ENCODE peak calls at places on chromosomes 1 and 21, in seven cellular contexts. M is CD8-positive, alpha-beta memory T cell; B is endothelial cell of umbilical vein; T is BE2C; X is tibial nerve; L is astrocyte; H is cardiac muscle cell. A is an unnamed sample.

GRCh38 chr1:178874966-178875365 is 4.1 kb upstream of the ANGPTL1 start:
- DNase-seq in M (no peak), B (no peak), T (no peak), X (no peak), L (no peak), H (no peak), A (no peak)

GRCh38 chr1:60823151-60823550 is 259.2 kb upstream of the NFIA start:
- DNase-seq in M (no peak), B (no peak), T (no peak), X (no peak), L (no peak), H (no peak), A (no peak)

GRCh38 chr1:85134583-85135455 is 66.0 kb downstream of the SYDE2 start:
- DNase-seq in M (no peak), B (no peak), T (no peak), X (no peak), L (no peak), H (no peak), A (no peak)

GRCh38 chr1:108913105-108913948 is 36.5 kb downstream of the GPSM2 start:
- DNase-seq in M (no peak), B (peak; percentile 91), T (no peak), X (no peak), L (no peak), H (peak; percentile 5), A (no peak)

GRCh38 chr1:13228343-13228781 is 2.4 kb upstream of the PRAMEF18 start:
- DNase-seq in M (no peak), B (no peak), T (peak; percentile 37), X (no peak), L (no peak), H (no peak), A (peak; percentile 31)

GRCh38 chr1:30327370-30328099 is 395.9 kb downstream of the MATN1 start:
- DNase-seq in M (no peak), B (no peak), T (no peak), X (no peak), L (no peak), H (no peak), A (no peak)

GRCh38 chr1:240242601-240243144 is 151.0 kb downstream of the FMN2 start:
- DNase-seq in M (no peak), B (no peak), T (no peak), X (no peak), L (peak; percentile 75), H (no peak), A (peak; percentile 25)

GRCh38 chr1:8097077-8097799 is 71.1 kb upstream of the ERRFI1 start:
- DNase-seq in M (no peak), B (peak; percentile 94), T (no peak), X (no peak), L (peak; percentile 99), H (no peak), A (peak; percentile 51)

GRCh38 chr1:71834570-71835441 is 447.5 kb downstream of the NEGR1 start:
- DNase-seq in M (no peak), B (peak; percentile 38), T (peak; percentile 71), X (no peak), L (no peak), H (peak; percentile 12), A (no peak)

GRCh38 chr1:231964241-231964640 is 337.7 kb downstream of the DISC1 start:
- DNase-seq in M (no peak), B (no peak), T (no peak), X (no peak), L (no peak), H (no peak), A (no peak)

GRCh38 chr21:25296239-25296638 is 311.0 kb downstream of the MRPL39 start:
- DNase-seq in M (no peak), B (no peak), T (no peak), X (no peak), L (no peak), H (no peak), A (no peak)

GRCh38 chr1:224911217-224911616 is 18.3 kb upstream of the DNAH14 start:
- DNase-seq in M (no peak), B (no peak), T (no peak), X (no peak), L (no peak), H (no peak), A (no peak)

GRCh38 chr1:57638239-57638638 is 214.4 kb upstream of the DAB1 start:
- DNase-seq in M (no peak), B (no peak), T (no peak), X (no peak), L (no peak), H (no peak), A (no peak)

GRCh38 chr1:2019162-2019542 is at the start of gene GABRD:
- DNase-seq in M (no peak), B (no peak), T (no peak), X (no peak), L (no peak), H (peak; percentile 62), A (no peak)

GRCh38 chr1:193009501-193009900 is 49.7 kb downstream of the UCHL5 start:
- DNase-seq in M (no peak), B (no peak), T (no peak), X (no peak), L (no peak), H (no peak), A (no peak)

GRCh38 chr1:47578026-47578861 is 140.4 kb downstream of the FOXD2 start:
- DNase-seq in M (no peak), B (no peak), T (no peak), X (peak; percentile 62), L (no peak), H (no peak), A (peak; percentile 75)

GRCh38 chr1:59445040-59445439 is 148.1 kb downstream of the FGGY start:
- DNase-seq in M (no peak), B (no peak), T (no peak), X (no peak), L (peak; percentile 35), H (no peak), A (no peak)

GRCh38 chr1:27301052-27301422 is 20.9 kb upstream of the TMEM222 start:
- DNase-seq in M (no peak), B (no peak), T (no peak), X (no peak), L (no peak), H (no peak), A (no peak)

DNA sequence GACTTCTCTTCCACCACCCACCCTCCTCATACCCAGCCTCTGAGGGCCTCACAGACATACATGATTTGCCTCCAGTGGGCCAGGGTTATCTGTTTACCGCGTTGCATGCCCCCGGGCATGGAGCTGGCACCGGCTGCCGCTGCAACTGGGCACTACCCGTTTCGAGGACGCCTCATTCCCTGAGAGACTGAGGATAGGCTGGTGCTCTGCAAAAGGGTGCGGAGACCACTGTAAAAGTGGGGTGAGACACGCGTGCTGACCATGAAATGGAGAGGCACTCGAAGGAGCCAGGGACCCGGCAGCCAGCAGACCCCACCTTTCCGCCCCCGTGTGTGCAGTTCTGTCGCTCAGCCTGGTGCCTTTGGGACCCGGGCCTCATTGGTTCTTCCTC is 20.6 kb downstream of the TP73 start:
- DNase-seq in M (no peak), B (no peak), T (no peak), X (no peak), L (no peak), H (no peak), A (no peak)
- H3K4me3 ChIP-seq in M (no peak overlapping the region), B (no peak overlapping the region), T (no peak overlapping the region), X (no peak overlapping the region), L (no peak overlapping the region), H (no peak overlapping the region), A (no peak overlapping the region)

GRCh38 chr1:46508760-46509159 is 19.1 kb downstream of the DMBX1 start:
- DNase-seq in M (no peak), B (no peak), T (no peak), X (no peak), L (no peak), H (no peak), A (no peak)

GRCh38 chr1:46509414-46509813 is 19.8 kb downstream of the DMBX1 start:
- DNase-seq in M (no peak), B (no peak), T (no peak), X (no peak), L (no peak), H (no peak), A (no peak)

GRCh38 chr1:46510341-46510997 is 20.8 kb downstream of the DMBX1 start:
- DNase-seq in M (no peak), B (no peak), T (no peak), X (no peak), L (no peak), H (no peak), A (no peak)

GRCh38 chr1:46510998-46511365 is 21.3 kb downstream of the DMBX1 start:
- DNase-seq in M (no peak), B (no peak), T (no peak), X (no peak), L (no peak), H (no peak), A (no peak)

GRCh38 chr1:46506470-46507219 is 17.0 kb downstream of the DMBX1 start:
- DNase-seq in M (no peak), B (no peak), T (no peak), X (no peak), L (no peak), H (no peak), A (no peak)
- H3K9me3 ChIP-seq in M (no peaks in the 10 kb centered on the region), B (no peaks in the 10 kb centered on the region), T (no peaks in the 10 kb centered on the region), X (no peaks in the 10 kb centered on the region), L (no peaks in the 10 kb centered on the region), H (no peaks in the 10 kb centered on the region), A (no peaks in the 10 kb centered on the region)

DNA sequence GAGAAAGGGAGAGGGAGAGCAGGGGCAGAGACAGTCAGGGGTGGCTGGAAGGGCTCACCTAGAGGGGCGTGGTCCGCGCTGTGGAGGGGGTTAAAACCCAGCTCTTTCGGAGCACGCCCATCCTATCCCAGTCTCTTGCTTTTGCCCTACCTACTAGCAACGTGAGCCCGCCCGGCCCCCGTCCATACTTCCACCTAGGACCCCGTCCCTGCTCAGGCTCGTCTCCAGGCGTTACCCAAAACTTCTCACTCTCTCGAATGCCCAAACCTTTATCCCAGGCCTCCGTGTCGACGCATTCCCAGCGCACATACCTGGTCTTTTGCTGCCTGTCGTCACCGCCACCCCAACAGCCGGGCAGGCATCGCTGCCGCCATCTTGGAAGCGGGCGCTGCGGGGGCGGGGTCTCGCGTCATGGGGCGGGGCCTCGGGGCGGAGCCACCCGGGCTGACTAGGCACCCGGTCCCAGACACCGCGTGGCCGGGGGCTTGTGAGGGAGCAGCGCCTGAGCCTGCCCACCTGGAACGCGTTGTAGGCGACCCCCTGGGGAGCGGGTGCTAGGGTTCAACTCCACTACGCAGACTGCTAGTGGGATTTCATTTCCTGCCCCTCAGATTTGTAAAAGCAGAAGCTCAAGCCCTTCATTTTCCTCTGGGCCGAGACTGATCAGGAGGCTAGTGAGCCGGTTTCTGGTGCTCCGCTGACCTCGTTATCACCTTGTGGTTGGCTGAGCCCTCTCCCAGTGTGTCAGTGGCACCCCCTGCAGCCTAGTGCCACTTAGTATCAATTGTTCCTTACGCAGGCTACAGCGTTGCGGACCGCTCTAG is at the start of gene B4GALT3:
- DNase-seq in M (peak; percentile 88), B (peak; percentile 85), T (peak; percentile 95), X (peak; percentile 87), L (peak; percentile 46), H (peak; percentile 92), A (peak; percentile 84)
- H3K4me1 ChIP-seq in M (peaks cover 47% of the 10 kb centered on the region), B (peaks cover 11% of the 10 kb centered on the region), T (no peaks in the 10 kb centered on the region), X (peaks cover 15% of the 10 kb centered on the region), L (peaks cover 26% of the 10 kb centered on the region), H (no peaks in the 10 kb centered on the region), A (no peaks in the 10 kb centered on the region)

DNA sequence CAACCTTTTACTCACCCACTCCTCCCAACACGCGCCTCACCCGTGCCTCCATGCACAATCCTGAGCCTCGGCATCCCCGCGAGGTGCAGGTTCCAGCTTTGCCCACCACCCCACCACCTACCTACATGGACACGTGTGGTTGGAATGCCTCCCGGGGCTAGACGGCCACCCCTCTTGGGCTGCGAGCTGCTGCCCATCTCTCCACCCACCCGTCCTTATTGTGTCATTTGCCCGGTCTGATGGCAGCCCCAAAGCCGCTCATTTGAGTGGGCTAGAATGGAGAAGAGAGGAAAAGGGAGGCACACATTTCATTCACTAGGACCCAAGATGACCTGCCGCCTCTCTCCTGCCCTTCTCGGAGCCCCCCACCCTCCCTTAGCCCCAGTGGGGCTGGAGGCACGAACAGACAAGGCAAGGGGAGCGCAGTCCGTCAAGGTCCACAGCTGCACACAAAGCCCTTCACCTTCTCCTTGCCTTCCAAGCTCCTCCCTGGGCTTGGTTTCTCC is 785 bp downstream of the ZNF697 start:
- DNase-seq in M (no peak), B (no peak), T (no peak), X (no peak), L (no peak), H (peak; percentile 7), A (peak; percentile 27)
- H3K4me3 ChIP-seq in M (peak overlapping the region; percentile 12), B (peak overlapping the region; percentile 70), T (peak overlapping the region; percentile 91), X (peak overlapping the region; percentile 94), L (peak overlapping the region; percentile 94), H (peak overlapping the region; percentile 83), A (peak overlapping the region; percentile 84)